ENCODE peak calls at places on chromosomes 1 and 21, in four cellular contexts. One of them, this sample, is unnamed.

GRCh38 chr1:75985827-75986226 is 53.6 kb upstream of the ASB17 start:
- DNase-seq in SK-N-SH: no peak
- DNase-seq in K562: no peak
- DNase-seq in HEK293T: no peak
- DNase-seq in this sample: peak; percentile 75

GRCh38 chr1:7550981-7551380 is 220.1 kb upstream of the VAMP3 start:
- DNase-seq in HEK293T: no peak
- DNase-seq in SK-N-SH: no peak
- DNase-seq in K562: no peak
- DNase-seq in this sample: no peak

GRCh38 chr1:236862615-236863211 is 67.6 kb downstream of the MTR start:
- DNase-seq in HEK293T: no peak
- DNase-seq in SK-N-SH: no peak
- DNase-seq in K562: no peak
- DNase-seq in this sample: no peak

GRCh38 chr1:38826262-38826661 is 33.3 kb downstream of the RRAGC start:
- DNase-seq in K562: no peak
- DNase-seq in SK-N-SH: no peak
- DNase-seq in HEK293T: no peak
- DNase-seq in this sample: no peak

GRCh38 chr1:45876000-45876399 is 72.6 kb downstream of the MAST2 start:
- DNase-seq in HEK293T: no peak
- DNase-seq in SK-N-SH: no peak
- DNase-seq in K562: no peak
- DNase-seq in this sample: no peak

GRCh38 chr1:182784556-182785171 is 4.9 kb upstream of the NPL start:
- DNase-seq in HEK293T: peak; percentile 48
- DNase-seq in SK-N-SH: peak; percentile 40
- DNase-seq in K562: no peak
- DNase-seq in this sample: no peak

GRCh38 chr1:111281411-111281810 is 9.2 kb upstream of the CHIA start:
- DNase-seq in SK-N-SH: no peak
- DNase-seq in HEK293T: no peak
- DNase-seq in K562: no peak
- DNase-seq in this sample: no peak

GRCh38 chr1:18555036-18555435 is 74.3 kb downstream of the KLHDC7A start:
- DNase-seq in HEK293T: no peak
- DNase-seq in SK-N-SH: no peak
- DNase-seq in K562: no peak
- DNase-seq in this sample: no peak

GRCh38 chr1:38084700-38085099 is 38.1 kb upstream of the POU3F1 start:
- DNase-seq in K562: no peak
- DNase-seq in HEK293T: no peak
- DNase-seq in SK-N-SH: no peak
- DNase-seq in this sample: no peak

DNA sequence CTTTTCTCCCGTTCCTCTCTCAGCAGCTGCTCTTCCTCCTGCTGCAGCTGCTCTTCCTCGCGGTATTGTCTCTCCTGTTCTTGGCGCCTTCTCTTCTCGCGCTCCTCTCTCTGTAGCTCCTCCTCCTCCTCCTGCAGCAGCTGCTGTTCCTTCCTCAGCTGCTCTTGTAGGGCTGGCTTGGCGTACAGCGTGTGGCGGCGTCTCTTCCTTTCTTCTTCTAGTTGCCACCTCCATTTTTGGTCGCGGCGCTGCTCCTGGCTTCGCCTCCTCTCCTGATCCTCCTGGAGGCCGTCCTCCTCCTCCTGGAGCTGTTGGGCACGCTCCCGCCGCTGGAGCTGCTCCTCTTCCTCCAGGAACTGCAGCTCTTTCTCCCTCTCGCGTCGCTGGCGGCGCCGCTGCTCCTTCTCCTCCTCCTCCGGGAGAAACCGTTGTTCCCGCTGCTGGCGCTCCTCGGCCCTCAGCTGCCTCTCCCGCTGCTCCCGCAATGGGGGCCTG is 4.8 kb downstream of the TCHH start:
- DNase-seq in HEK293T: peak; percentile 51
- DNase-seq in K562: no peak
- DNase-seq in SK-N-SH: no peak
- DNase-seq in this sample: no peak
- TF ChIP-seq FOXM1 in HEK293T: no peak
- TF ChIP-seq FOXM1 in K562: no peak
- TF ChIP-seq FOXM1 in SK-N-SH: no peak
- TF ChIP-seq FOXM1 in this sample: no peak

GRCh38 chr1:210373628-210373877 is 44.9 kb downstream of the HHAT start:
- DNase-seq in HEK293T: no peak
- DNase-seq in SK-N-SH: no peak
- DNase-seq in K562: no peak
- DNase-seq in this sample: no peak
- TF ChIP-seq FOXM1 in HEK293T: no peak
- TF ChIP-seq FOXM1 in SK-N-SH: no peak
- TF ChIP-seq FOXM1 in K562: no peak
- TF ChIP-seq FOXM1 in this sample: no peak

GRCh38 chr1:229448845-229449244 is 15.0 kb upstream of the ACTA1 start:
- DNase-seq in K562: no peak
- DNase-seq in SK-N-SH: no peak
- DNase-seq in HEK293T: no peak
- DNase-seq in this sample: no peak
- TF ChIP-seq FOXM1 in K562: no peak
- TF ChIP-seq FOXM1 in SK-N-SH: no peak
- TF ChIP-seq FOXM1 in HEK293T: no peak
- TF ChIP-seq FOXM1 in this sample: no peak

GRCh38 chr1:117365350-117366280 is 1.6 kb upstream of the MAN1A2 start:
- DNase-seq in HEK293T: no peak
- DNase-seq in K562: no peak
- DNase-seq in SK-N-SH: no peak
- DNase-seq in this sample: no peak

GRCh38 chr1:117366281-117366981 is 818 bp upstream of the MAN1A2 start:
- DNase-seq in K562: peak; percentile 98
- DNase-seq in HEK293T: peak; percentile 90
- DNase-seq in SK-N-SH: peak; percentile 98
- DNase-seq in this sample: no peak

GRCh38 chr1:117364240-117364639 is 3.0 kb upstream of the MAN1A2 start:
- DNase-seq in K562: no peak
- DNase-seq in SK-N-SH: no peak
- DNase-seq in HEK293T: no peak
- DNase-seq in this sample: no peak

GRCh38 chr1:117362986-117363385 is 4.3 kb upstream of the MAN1A2 start:
- DNase-seq in HEK293T: no peak
- DNase-seq in SK-N-SH: no peak
- DNase-seq in K562: no peak
- DNase-seq in this sample: no peak

DNA sequence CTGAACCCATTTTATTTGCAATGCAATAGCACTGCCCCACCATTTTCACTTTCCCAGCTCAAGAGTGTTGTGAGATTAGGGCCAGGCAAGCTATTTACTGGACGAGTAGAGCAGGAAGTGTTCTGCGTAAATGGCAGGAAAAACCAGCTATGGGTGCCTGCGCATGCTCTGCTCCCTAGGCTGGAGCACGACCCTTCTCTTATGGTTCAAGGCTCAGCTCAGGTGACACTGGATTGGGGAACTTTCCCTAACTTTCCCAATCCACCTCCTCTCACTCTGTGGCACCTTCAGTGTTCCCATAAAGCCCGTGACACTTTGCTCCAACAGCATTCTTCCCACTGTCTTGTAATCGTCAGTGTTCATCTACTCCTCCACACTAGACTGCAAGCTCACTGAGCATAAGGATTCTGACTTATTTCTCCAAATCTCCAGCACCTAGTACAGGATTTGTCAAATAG is 3.6 kb upstream of the MAN1A2 start:
- DNase-seq in K562: no peak
- DNase-seq in SK-N-SH: no peak
- DNase-seq in HEK293T: no peak
- DNase-seq in this sample: peak; percentile 50
- TF ChIP-seq FOXM1 in K562: no peak
- TF ChIP-seq FOXM1 in SK-N-SH: no peak
- TF ChIP-seq FOXM1 in HEK293T: no peak
- TF ChIP-seq FOXM1 in this sample: no peak

GRCh38 chr1:147781056-147781471 is 20.7 kb upstream of the GJA5 start:
- DNase-seq in K562: no peak
- DNase-seq in HEK293T: no peak
- DNase-seq in SK-N-SH: no peak
- DNase-seq in this sample: no peak
- TF ChIP-seq FOXM1 in K562: no peak
- TF ChIP-seq FOXM1 in HEK293T: no peak
- TF ChIP-seq FOXM1 in SK-N-SH: no peak
- TF ChIP-seq FOXM1 in this sample: no peak

GRCh38 chr1:226452981-226453380 is 45.1 kb upstream of the PARP1 start:
- DNase-seq in SK-N-SH: no peak
- DNase-seq in HEK293T: no peak
- DNase-seq in K562: no peak
- DNase-seq in this sample: no peak

GRCh38 chr1:226457307-226457712 is 49.4 kb upstream of the PARP1 start:
- DNase-seq in SK-N-SH: no peak
- DNase-seq in K562: peak; percentile 26
- DNase-seq in HEK293T: peak; percentile 43
- DNase-seq in this sample: no peak

GRCh38 chr1:226455843-226456242 is 48.0 kb upstream of the PARP1 start:
- DNase-seq in K562: no peak
- DNase-seq in SK-N-SH: no peak
- DNase-seq in HEK293T: no peak
- DNase-seq in this sample: no peak
- TF ChIP-seq FOXM1 in K562: no peak
- TF ChIP-seq FOXM1 in SK-N-SH: no peak
- TF ChIP-seq FOXM1 in HEK293T: no peak
- TF ChIP-seq FOXM1 in this sample: no peak

GRCh38 chr1:27661412-27662075 is 10.4 kb downstream of the IFI6 start:
- DNase-seq in K562: no peak
- DNase-seq in HEK293T: no peak
- DNase-seq in SK-N-SH: no peak
- DNase-seq in this sample: no peak

GRCh38 chr1:27659497-27660299 is 12.3 kb downstream of the IFI6 start:
- DNase-seq in HEK293T: peak; percentile 92
- DNase-seq in K562: peak; percentile 96
- DNase-seq in SK-N-SH: peak; percentile 96
- DNase-seq in this sample: peak; percentile 72

GRCh38 chr1:27656157-27656893 is 15.7 kb downstream of the IFI6 start:
- DNase-seq in K562: no peak
- DNase-seq in SK-N-SH: no peak
- DNase-seq in HEK293T: no peak
- DNase-seq in this sample: no peak

GRCh38 chr1:27660300-27660837 is 11.6 kb downstream of the IFI6 start:
- DNase-seq in SK-N-SH: no peak
- DNase-seq in HEK293T: no peak
- DNase-seq in K562: peak; percentile 35
- DNase-seq in this sample: no peak

DNA sequence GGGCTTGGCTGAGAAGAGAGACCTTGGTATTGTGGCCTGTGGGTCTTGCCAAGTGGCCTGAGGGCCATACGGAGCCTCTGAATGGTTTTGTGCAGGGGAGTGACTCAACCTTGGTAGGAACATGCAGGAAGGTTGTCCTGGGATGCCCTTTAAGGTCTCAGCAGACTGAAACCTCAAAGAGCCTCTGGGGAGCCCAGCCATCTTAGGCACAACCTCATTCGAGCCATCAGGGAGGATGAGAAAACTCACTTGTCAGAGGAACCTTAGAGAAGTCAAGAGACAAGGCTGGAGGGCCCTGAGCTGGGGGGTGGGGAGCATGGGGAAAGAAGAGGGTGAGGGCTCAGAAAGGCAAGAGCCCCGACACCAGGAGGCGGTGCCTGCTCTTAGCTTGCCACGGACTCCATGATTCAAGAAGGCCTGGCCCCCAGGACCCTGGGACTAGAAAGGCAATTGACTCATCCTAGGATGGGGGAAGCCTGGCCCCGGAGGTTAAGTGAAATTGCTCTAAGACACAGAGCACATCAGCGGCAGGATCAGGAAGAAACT is 13.0 kb downstream of the IFI6 start:
- DNase-seq in HEK293T: no peak
- DNase-seq in K562: no peak
- DNase-seq in SK-N-SH: no peak
- DNase-seq in this sample: peak; percentile 62
- TF ChIP-seq FOXM1 in HEK293T: no peak
- TF ChIP-seq FOXM1 in K562: no peak
- TF ChIP-seq FOXM1 in SK-N-SH: no peak
- TF ChIP-seq FOXM1 in this sample: no peak

GRCh38 chr21:34936874-34937563 is 112.1 kb downstream of the RUNX1 start:
- DNase-seq in SK-N-SH: no peak
- DNase-seq in K562: no peak
- DNase-seq in HEK293T: no peak
- DNase-seq in this sample: no peak
- TF ChIP-seq FOXM1 in SK-N-SH: no peak
- TF ChIP-seq FOXM1 in K562: no peak
- TF ChIP-seq FOXM1 in HEK293T: no peak
- TF ChIP-seq FOXM1 in this sample: no peak

GRCh38 chr1:153271711-153272110 is 12.2 kb downstream of the LORICRIN start:
- DNase-seq in HEK293T: no peak
- DNase-seq in K562: no peak
- DNase-seq in SK-N-SH: no peak
- DNase-seq in this sample: no peak
- TF ChIP-seq FOXM1 in HEK293T: no peak
- TF ChIP-seq FOXM1 in K562: no peak
- TF ChIP-seq FOXM1 in SK-N-SH: no peak
- TF ChIP-seq FOXM1 in this sample: no peak